ENCODE peak calls at places on chromosomes 1 and 21, in ten cellular contexts. One of them, this sample, is unnamed.

GRCh38 chr1:80212021-80212420 is 1205.5 kb upstream of the ADGRL4 start:
- DNase-seq in cardiac muscle cell: peak
- DNase-seq in effector memory CD4-positive, alpha-beta T cell: no peak
- DNase-seq in NCI-H1092: no peak
- DNase-seq in fibroblast of pulmonary artery: no peak
- DNase-seq in anterior cingulate cortex: no peak
- DNase-seq in NAMALWA: no peak
- DNase-seq in LoVo: no peak
- DNase-seq in H4: no peak
- DNase-seq in T-helper 9 cell: no peak
- DNase-seq in this sample: no peak

GRCh38 chr1:228358039-228358763 is 48.4 kb downstream of the TRIM11 start:
- DNase-seq in H4: no peak
- DNase-seq in anterior cingulate cortex: no peak
- DNase-seq in effector memory CD4-positive, alpha-beta T cell: no peak
- DNase-seq in cardiac muscle cell: no peak
- DNase-seq in NAMALWA: no peak
- DNase-seq in T-helper 9 cell: no peak
- DNase-seq in fibroblast of pulmonary artery: no peak
- DNase-seq in NCI-H1092: no peak
- DNase-seq in LoVo: no peak
- DNase-seq in this sample: no peak

GRCh38 chr21:35873441-35873840 is 186.9 kb downstream of the SETD4 start:
- DNase-seq in anterior cingulate cortex: no peak
- DNase-seq in NAMALWA: no peak
- DNase-seq in NCI-H1092: no peak
- DNase-seq in effector memory CD4-positive, alpha-beta T cell: no peak
- DNase-seq in fibroblast of pulmonary artery: no peak
- DNase-seq in T-helper 9 cell: no peak
- DNase-seq in H4: no peak
- DNase-seq in LoVo: no peak
- DNase-seq in cardiac muscle cell: no peak
- DNase-seq in this sample: no peak

GRCh38 chr1:204255225-204255624 is 41.4 kb upstream of the GOLT1A start:
- DNase-seq in effector memory CD4-positive, alpha-beta T cell: no peak
- DNase-seq in fibroblast of pulmonary artery: no peak
- DNase-seq in T-helper 9 cell: no peak
- DNase-seq in anterior cingulate cortex: no peak
- DNase-seq in NAMALWA: no peak
- DNase-seq in NCI-H1092: peak
- DNase-seq in H4: no peak
- DNase-seq in cardiac muscle cell: no peak
- DNase-seq in LoVo: no peak
- DNase-seq in this sample: no peak

GRCh38 chr1:15953791-15954201 is 22.1 kb downstream of the ZBTB17 start:
- DNase-seq in fibroblast of pulmonary artery: no peak
- DNase-seq in H4: no peak
- DNase-seq in LoVo: no peak
- DNase-seq in T-helper 9 cell: no peak
- DNase-seq in cardiac muscle cell: no peak
- DNase-seq in effector memory CD4-positive, alpha-beta T cell: no peak
- DNase-seq in NAMALWA: no peak
- DNase-seq in NCI-H1092: peak
- DNase-seq in anterior cingulate cortex: no peak
- DNase-seq in this sample: no peak

GRCh38 chr1:241447056-241447649 is 72.4 kb downstream of the FH start:
- DNase-seq in fibroblast of pulmonary artery: no peak
- DNase-seq in anterior cingulate cortex: no peak
- DNase-seq in NCI-H1092: no peak
- DNase-seq in LoVo: no peak
- DNase-seq in cardiac muscle cell: no peak
- DNase-seq in H4: peak
- DNase-seq in NAMALWA: no peak
- DNase-seq in effector memory CD4-positive, alpha-beta T cell: no peak
- DNase-seq in T-helper 9 cell: no peak
- DNase-seq in this sample: no peak

GRCh38 chr1:109622103-109622892 is 2.7 kb downstream of the AMPD2 start:
- DNase-seq in T-helper 9 cell: no peak
- DNase-seq in NCI-H1092: no peak
- DNase-seq in cardiac muscle cell: no peak
- DNase-seq in effector memory CD4-positive, alpha-beta T cell: no peak
- DNase-seq in NAMALWA: no peak
- DNase-seq in fibroblast of pulmonary artery: no peak
- DNase-seq in anterior cingulate cortex: no peak
- DNase-seq in LoVo: no peak
- DNase-seq in H4: no peak
- DNase-seq in this sample: no peak

GRCh38 chr1:8649875-8650274 is 167.6 kb downstream of the RERE start:
- DNase-seq in LoVo: no peak
- DNase-seq in NAMALWA: no peak
- DNase-seq in fibroblast of pulmonary artery: no peak
- DNase-seq in H4: no peak
- DNase-seq in T-helper 9 cell: no peak
- DNase-seq in anterior cingulate cortex: no peak
- DNase-seq in effector memory CD4-positive, alpha-beta T cell: no peak
- DNase-seq in cardiac muscle cell: no peak
- DNase-seq in NCI-H1092: no peak
- DNase-seq in this sample: no peak

GRCh38 chr21:17848228-17848627 is 29.1 kb upstream of the C21orf91 start:
- DNase-seq in effector memory CD4-positive, alpha-beta T cell: no peak
- DNase-seq in cardiac muscle cell: peak
- DNase-seq in NAMALWA: peak
- DNase-seq in LoVo: peak
- DNase-seq in fibroblast of pulmonary artery: peak
- DNase-seq in T-helper 9 cell: no peak
- DNase-seq in NCI-H1092: no peak
- DNase-seq in H4: peak
- DNase-seq in anterior cingulate cortex: no peak
- DNase-seq in this sample: no peak

GRCh38 chr1:50981741-50982140 is 11.7 kb downstream of the CDKN2C start:
- DNase-seq in cardiac muscle cell: no peak
- DNase-seq in LoVo: no peak
- DNase-seq in effector memory CD4-positive, alpha-beta T cell: no peak
- DNase-seq in H4: peak
- DNase-seq in T-helper 9 cell: no peak
- DNase-seq in NAMALWA: no peak
- DNase-seq in anterior cingulate cortex: no peak
- DNase-seq in NCI-H1092: peak
- DNase-seq in fibroblast of pulmonary artery: no peak
- DNase-seq in this sample: no peak

GRCh38 chr1:4380564-4381168 is 273.7 kb upstream of the AJAP1 start:
- DNase-seq in effector memory CD4-positive, alpha-beta T cell: no peak
- DNase-seq in anterior cingulate cortex: no peak
- DNase-seq in H4: no peak
- DNase-seq in LoVo: peak
- DNase-seq in cardiac muscle cell: no peak
- DNase-seq in fibroblast of pulmonary artery: no peak
- DNase-seq in NAMALWA: no peak
- DNase-seq in T-helper 9 cell: no peak
- DNase-seq in NCI-H1092: no peak
- DNase-seq in this sample: no peak

GRCh38 chr1:232620356-232620841 is 9.5 kb downstream of the SIPA1L2 start:
- DNase-seq in H4: peak
- DNase-seq in LoVo: peak
- DNase-seq in cardiac muscle cell: peak
- DNase-seq in T-helper 9 cell: no peak
- DNase-seq in effector memory CD4-positive, alpha-beta T cell: no peak
- DNase-seq in anterior cingulate cortex: no peak
- DNase-seq in fibroblast of pulmonary artery: peak
- DNase-seq in NCI-H1092: peak
- DNase-seq in NAMALWA: peak
- DNase-seq in this sample: no peak

GRCh38 chr1:19038096-19038495 is 81.6 kb upstream of the IFFO2 start:
- DNase-seq in NCI-H1092: no peak
- DNase-seq in LoVo: no peak
- DNase-seq in cardiac muscle cell: no peak
- DNase-seq in T-helper 9 cell: no peak
- DNase-seq in fibroblast of pulmonary artery: no peak
- DNase-seq in NAMALWA: no peak
- DNase-seq in effector memory CD4-positive, alpha-beta T cell: no peak
- DNase-seq in H4: no peak
- DNase-seq in anterior cingulate cortex: no peak
- DNase-seq in this sample: no peak

GRCh38 chr1:232389744-232390143 is 240.2 kb downstream of the SIPA1L2 start:
- DNase-seq in T-helper 9 cell: no peak
- DNase-seq in NAMALWA: no peak
- DNase-seq in LoVo: no peak
- DNase-seq in effector memory CD4-positive, alpha-beta T cell: no peak
- DNase-seq in fibroblast of pulmonary artery: no peak
- DNase-seq in NCI-H1092: no peak
- DNase-seq in H4: no peak
- DNase-seq in anterior cingulate cortex: no peak
- DNase-seq in cardiac muscle cell: no peak
- DNase-seq in this sample: no peak

GRCh38 chr1:244835276-244836134 is at the start of gene COX20:
- DNase-seq in anterior cingulate cortex: peak
- DNase-seq in NAMALWA: peak
- DNase-seq in NCI-H1092: peak
- DNase-seq in LoVo: peak
- DNase-seq in fibroblast of pulmonary artery: peak
- DNase-seq in H4: peak
- DNase-seq in cardiac muscle cell: peak
- DNase-seq in effector memory CD4-positive, alpha-beta T cell: peak
- DNase-seq in T-helper 9 cell: peak
- DNase-seq in this sample: peak

GRCh38 chr1:51744506-51745303 is 127.8 kb downstream of the OSBPL9 start:
- DNase-seq in cardiac muscle cell: no peak
- DNase-seq in fibroblast of pulmonary artery: no peak
- DNase-seq in NCI-H1092: no peak
- DNase-seq in effector memory CD4-positive, alpha-beta T cell: no peak
- DNase-seq in NAMALWA: no peak
- DNase-seq in anterior cingulate cortex: no peak
- DNase-seq in H4: no peak
- DNase-seq in LoVo: no peak
- DNase-seq in T-helper 9 cell: no peak
- DNase-seq in this sample: no peak

GRCh38 chr1:51415963-51416362 is 85.6 kb upstream of the TTC39A start:
- DNase-seq in T-helper 9 cell: no peak
- DNase-seq in cardiac muscle cell: no peak
- DNase-seq in NAMALWA: no peak
- DNase-seq in LoVo: no peak
- DNase-seq in NCI-H1092: no peak
- DNase-seq in fibroblast of pulmonary artery: no peak
- DNase-seq in anterior cingulate cortex: no peak
- DNase-seq in H4: no peak
- DNase-seq in effector memory CD4-positive, alpha-beta T cell: no peak
- DNase-seq in this sample: no peak

GRCh38 chr1:19122668-19123067 is 87.4 kb downstream of the UBR4 start:
- DNase-seq in T-helper 9 cell: no peak
- DNase-seq in fibroblast of pulmonary artery: peak
- DNase-seq in cardiac muscle cell: peak
- DNase-seq in anterior cingulate cortex: no peak
- DNase-seq in H4: no peak
- DNase-seq in NAMALWA: no peak
- DNase-seq in effector memory CD4-positive, alpha-beta T cell: no peak
- DNase-seq in LoVo: no peak
- DNase-seq in NCI-H1092: no peak
- DNase-seq in this sample: no peak

GRCh38 chr1:233439721-233440120 is 112.2 kb downstream of the MAP3K21 start:
- DNase-seq in fibroblast of pulmonary artery: no peak
- DNase-seq in anterior cingulate cortex: no peak
- DNase-seq in effector memory CD4-positive, alpha-beta T cell: no peak
- DNase-seq in T-helper 9 cell: no peak
- DNase-seq in NCI-H1092: no peak
- DNase-seq in LoVo: no peak
- DNase-seq in NAMALWA: no peak
- DNase-seq in H4: no peak
- DNase-seq in cardiac muscle cell: no peak
- DNase-seq in this sample: no peak

GRCh38 chr21:15620892-15621291 is 108.9 kb upstream of the USP25 start:
- DNase-seq in anterior cingulate cortex: no peak
- DNase-seq in T-helper 9 cell: no peak
- DNase-seq in NAMALWA: no peak
- DNase-seq in fibroblast of pulmonary artery: no peak
- DNase-seq in cardiac muscle cell: no peak
- DNase-seq in NCI-H1092: no peak
- DNase-seq in LoVo: no peak
- DNase-seq in H4: no peak
- DNase-seq in effector memory CD4-positive, alpha-beta T cell: no peak
- DNase-seq in this sample: no peak

GRCh38 chr1:99122039-99122438 is 117.4 kb upstream of the PLPPR5 start:
- DNase-seq in anterior cingulate cortex: no peak
- DNase-seq in T-helper 9 cell: no peak
- DNase-seq in NAMALWA: no peak
- DNase-seq in effector memory CD4-positive, alpha-beta T cell: no peak
- DNase-seq in cardiac muscle cell: no peak
- DNase-seq in H4: no peak
- DNase-seq in NCI-H1092: no peak
- DNase-seq in fibroblast of pulmonary artery: no peak
- DNase-seq in LoVo: no peak
- DNase-seq in this sample: no peak

GRCh38 chr1:3740038-3740437 is 12.2 kb upstream of the CCDC27 start:
- DNase-seq in fibroblast of pulmonary artery: no peak
- DNase-seq in T-helper 9 cell: no peak
- DNase-seq in H4: no peak
- DNase-seq in effector memory CD4-positive, alpha-beta T cell: no peak
- DNase-seq in LoVo: no peak
- DNase-seq in NAMALWA: no peak
- DNase-seq in cardiac muscle cell: no peak
- DNase-seq in NCI-H1092: no peak
- DNase-seq in anterior cingulate cortex: no peak
- DNase-seq in this sample: no peak

GRCh38 chr1:80417651-80418050 is 1383.1 kb upstream of the ADGRL2 start:
- DNase-seq in H4: no peak
- DNase-seq in T-helper 9 cell: no peak
- DNase-seq in NCI-H1092: no peak
- DNase-seq in cardiac muscle cell: peak
- DNase-seq in anterior cingulate cortex: no peak
- DNase-seq in fibroblast of pulmonary artery: peak
- DNase-seq in effector memory CD4-positive, alpha-beta T cell: no peak
- DNase-seq in LoVo: no peak
- DNase-seq in NAMALWA: no peak
- DNase-seq in this sample: no peak

GRCh38 chr1:173330149-173330951 is 123.2 kb upstream of the TNFSF4 start:
- DNase-seq in NCI-H1092: no peak
- DNase-seq in effector memory CD4-positive, alpha-beta T cell: no peak
- DNase-seq in NAMALWA: peak
- DNase-seq in LoVo: no peak
- DNase-seq in T-helper 9 cell: no peak
- DNase-seq in cardiac muscle cell: peak
- DNase-seq in H4: peak
- DNase-seq in anterior cingulate cortex: no peak
- DNase-seq in fibroblast of pulmonary artery: peak
- DNase-seq in this sample: no peak

GRCh38 chr1:28064064-28064463 is 24.3 kb downstream of the EYA3 start:
- DNase-seq in LoVo: no peak
- DNase-seq in H4: peak
- DNase-seq in fibroblast of pulmonary artery: peak
- DNase-seq in NAMALWA: no peak
- DNase-seq in anterior cingulate cortex: no peak
- DNase-seq in effector memory CD4-positive, alpha-beta T cell: no peak
- DNase-seq in cardiac muscle cell: peak
- DNase-seq in NCI-H1092: no peak
- DNase-seq in T-helper 9 cell: no peak
- DNase-seq in this sample: no peak

GRCh38 chr1:23438545-23438944 is 14.0 kb upstream of the TCEA3 start:
- DNase-seq in LoVo: no peak
- DNase-seq in cardiac muscle cell: no peak
- DNase-seq in anterior cingulate cortex: no peak
- DNase-seq in H4: no peak
- DNase-seq in T-helper 9 cell: no peak
- DNase-seq in fibroblast of pulmonary artery: no peak
- DNase-seq in effector memory CD4-positive, alpha-beta T cell: no peak
- DNase-seq in NAMALWA: no peak
- DNase-seq in NCI-H1092: no peak
- DNase-seq in this sample: no peak

GRCh38 chr1:228867093-228867950 is 132.0 kb downstream of the RHOU start:
- DNase-seq in anterior cingulate cortex: no peak
- DNase-seq in NCI-H1092: peak
- DNase-seq in effector memory CD4-positive, alpha-beta T cell: no peak
- DNase-seq in H4: peak
- DNase-seq in fibroblast of pulmonary artery: peak
- DNase-seq in cardiac muscle cell: peak
- DNase-seq in T-helper 9 cell: no peak
- DNase-seq in LoVo: peak
- DNase-seq in NAMALWA: no peak
- DNase-seq in this sample: no peak

GRCh38 chr1:240567066-240567465 is 44.9 kb downstream of the GREM2 start:
- DNase-seq in H4: no peak
- DNase-seq in anterior cingulate cortex: no peak
- DNase-seq in NCI-H1092: no peak
- DNase-seq in T-helper 9 cell: no peak
- DNase-seq in NAMALWA: no peak
- DNase-seq in effector memory CD4-positive, alpha-beta T cell: no peak
- DNase-seq in fibroblast of pulmonary artery: no peak
- DNase-seq in cardiac muscle cell: no peak
- DNase-seq in LoVo: no peak
- DNase-seq in this sample: no peak

This sample was measured in activated T-helper 2 cell treated with anti-CD3 and anti-CD28 coated beads, Interferon-gamma antibody, Interleukin-2, Interleukin-4, amounts not matched to agents 10 μg/mL and 5 μg/mL and 100 μg/mL, durations not matched to agents 14 hours and 24 hours and 36 hours.